ENCODE peak calls at places on chromosomes 5 and 9, in six cellular contexts. N is IMR-90, L is H9, B is trophoblast cell, H is H1, W is neuronal stem cell. R is an unnamed sample.

GRCh38 chr9:127546125-127546832 is 65.8 kb upstream of the STXBP1 start:
- DNase-seq in N (no peak), L (no peak), B (no peak), H (no peak), W (no peak), R (no peak)

GRCh38 chr9:109986423-109987055 is 206.5 kb downstream of the PALM2AKAP2 start:
- DNase-seq in N (peak), L (no peak), B (peak), H (no peak), W (no peak), R (peak)

GRCh38 chr5:81517462-81517861 is 123.5 kb upstream of the ACOT12 start:
- DNase-seq in N (peak), L (no peak), B (no peak), H (no peak), W (no peak), R (peak)

GRCh38 chr5:137621306-137621705 is 114.6 kb downstream of the KLHL3 start:
- DNase-seq in N (no peak), L (no peak), B (no peak), H (no peak), W (no peak), R (no peak)

GRCh38 chr5:140038373-140038957 is 4.6 kb downstream of the NRG2 start:
- DNase-seq in N (peak), L (no peak), B (no peak), H (no peak), W (peak), R (peak)

GRCh38 chr9:137389428-137389746 is 33.6 kb downstream of the EXD3 start:
- DNase-seq in N (no peak), L (no peak), B (no peak), H (no peak), W (no peak), R (no peak)

GRCh38 chr9:88007291-88007650 is 32.9 kb upstream of the CDK20 start:
- DNase-seq in N (no peak), L (no peak), B (no peak), H (no peak), W (no peak), R (no peak)

GRCh38 chr5:67334383-67334782 is 137.8 kb upstream of the CD180 start:
- DNase-seq in N (no peak), L (no peak), B (no peak), H (no peak), W (no peak), R (no peak)

GRCh38 chr5:53560506-53561191 is at the start of gene NDUFS4:
- DNase-seq in N (peak), L (peak), B (peak), H (peak), W (peak), R (peak)

GRCh38 chr5:111697881-111698757 is 58.9 kb downstream of the NREP start:
- DNase-seq in N (peak), L (peak), B (no peak), H (no peak), W (no peak), R (peak)

GRCh38 chr9:120032639-120033038 is 547.3 kb downstream of the CDK5RAP2 start:
- DNase-seq in N (no peak), L (peak), B (no peak), H (peak), W (no peak), R (no peak)

GRCh38 chr5:14109041-14109747 is 33.9 kb upstream of the TRIO start:
- DNase-seq in N (peak), L (no peak), B (peak), H (no peak), W (no peak), R (peak)

GRCh38 chr9:89497978-89498844 is at the start of gene SEMA4D:
- DNase-seq in N (peak), L (peak), B (peak), H (peak), W (peak), R (peak)

GRCh38 chr9:89278997-89279739 is 31.8 kb upstream of the CKS2 start:
- DNase-seq in N (peak), L (no peak), B (no peak), H (no peak), W (peak), R (peak)

GRCh38 chr9:6272229-6272597 is 56.0 kb upstream of the TPD52L3 start:
- DNase-seq in N (peak), L (no peak), B (no peak), H (no peak), W (no peak), R (peak)

GRCh38 chr5:60679816-60680215 is 20.1 kb downstream of the DEPDC1B start:
- DNase-seq in N (no peak), L (no peak), B (no peak), H (no peak), W (no peak), R (no peak)

GRCh38 chr9:113652355-113653152 is 189.0 kb downstream of the RGS3 start:
- DNase-seq in N (no peak), L (no peak), B (no peak), H (no peak), W (no peak), R (no peak)

GRCh38 chr5:151925396-151925750 is 722 bp upstream of the GLRA1 start:
- DNase-seq in N (no peak), L (no peak), B (no peak), H (no peak), W (no peak), R (no peak)

GRCh38 chr9:123044556-123044955 is 11.1 kb downstream of the GPR21 start:
- DNase-seq in N (peak), L (no peak), B (peak), H (no peak), W (no peak), R (peak)

GRCh38 chr5:180098526-180098925 is 27.0 kb upstream of the RNF130 start:
- DNase-seq in N (no peak), L (no peak), B (no peak), H (no peak), W (no peak), R (no peak)

GRCh38 chr9:3018691-3019230 is 174.9 kb upstream of the PUM3 start:
- DNase-seq in N (no peak), L (no peak), B (no peak), H (no peak), W (no peak), R (no peak)

GRCh38 chr9:94511943-94512265 is 43.0 kb upstream of the PCAT7 start:
- DNase-seq in N (no peak), L (no peak), B (no peak), H (no peak), W (no peak), R (no peak)

GRCh38 chr5:115179959-115180709 is 10.4 kb upstream of the TRIM36 start:
- DNase-seq in N (peak), L (peak), B (no peak), H (peak), W (peak), R (peak)

GRCh38 chr9:79346350-79347020 is 225.3 kb upstream of the TLE4 start:
- DNase-seq in N (peak), L (no peak), B (peak), H (no peak), W (no peak), R (no peak)

GRCh38 chr5:132205385-132206125 is 22.1 kb downstream of the P4HA2 start:
- DNase-seq in N (peak), L (no peak), B (no peak), H (no peak), W (no peak), R (no peak)

GRCh38 chr5:9233712-9234111 is 312.2 kb downstream of the SEMA5A start:
- DNase-seq in N (peak), L (no peak), B (no peak), H (no peak), W (peak), R (peak)

GRCh38 chr9:73437758-73438157 is 286.1 kb downstream of the ANXA1 start:
- DNase-seq in N (no peak), L (no peak), B (no peak), H (no peak), W (no peak), R (peak)

GRCh38 chr9:115118471-115119156 is 657 bp upstream of the TNC start:
- DNase-seq in N (peak), L (peak), B (peak), H (peak), W (peak), R (peak)

DNA sequence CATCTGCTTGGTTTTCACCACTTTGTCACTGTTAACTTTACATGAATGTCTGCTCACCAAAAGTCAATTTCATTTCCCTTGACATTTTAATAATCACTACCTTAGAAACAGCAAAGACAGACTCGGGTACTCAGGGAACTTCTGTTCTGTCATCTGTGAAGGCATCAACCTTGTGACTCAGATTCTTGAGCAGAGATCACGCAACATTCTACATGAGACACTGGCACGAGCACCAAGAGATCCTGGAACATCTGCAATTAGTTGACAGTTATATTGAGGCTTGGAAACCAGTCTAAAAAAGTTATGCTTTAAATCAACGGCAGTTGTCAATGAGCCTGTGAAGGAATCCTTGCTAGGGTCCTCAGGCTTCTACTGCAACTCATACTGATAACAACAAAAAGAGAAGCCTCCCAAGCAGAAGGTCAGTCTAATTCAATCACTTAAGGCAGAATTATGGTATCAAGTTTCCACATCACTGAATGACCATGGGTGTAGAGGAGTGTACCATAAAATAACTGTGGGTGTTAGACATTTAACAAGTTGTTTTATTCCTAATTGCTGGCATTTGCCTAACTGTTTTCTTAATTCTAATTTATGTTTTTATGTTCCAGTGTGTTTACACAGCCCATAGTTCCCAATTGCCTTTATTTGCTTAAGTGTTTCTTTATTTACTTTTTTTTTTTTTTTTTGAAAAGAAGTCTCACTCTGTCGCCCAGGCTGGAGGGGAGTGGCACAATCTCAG is 3.3 kb upstream of the PBX3 start:
- DNase-seq in N (no peak), L (no peak), B (no peak), H (no peak), W (no peak), R (peak)
- H3K14ac ChIP-seq in N (no peak), L (no peak), B (no peak), H (no peak), W (no peak), R (no peak)

GRCh38 chr9:117645245-117645636 is 59.0 kb upstream of the TLR4 start:
- DNase-seq in N (no peak), L (no peak), B (no peak), H (no peak), W (no peak), R (no peak)

GRCh38 chr9:117643288-117643654 is 60.9 kb upstream of the TLR4 start:
- DNase-seq in N (no peak), L (no peak), B (no peak), H (no peak), W (no peak), R (no peak)

GRCh38 chr9:117644133-117644532 is 60.1 kb upstream of the TLR4 start:
- DNase-seq in N (no peak), L (no peak), B (no peak), H (no peak), W (no peak), R (no peak)

GRCh38 chr9:117649126-117649525 is 55.1 kb upstream of the TLR4 start:
- DNase-seq in N (no peak), L (no peak), B (no peak), H (no peak), W (no peak), R (no peak)

GRCh38 chr9:117644607-117645244 is 59.5 kb upstream of the TLR4 start:
- DNase-seq in N (peak), L (peak), B (peak), H (peak), W (peak), R (peak)
- H3K14ac ChIP-seq in N (no peak), L (no peak), B (no peak), H (no peak), W (no peak), R (no peak)

GRCh38 chr9:5085993-5086392 is 99.4 kb downstream of the INSL6 start:
- DNase-seq in N (no peak), L (peak), B (no peak), H (no peak), W (no peak), R (no peak)
- H3K14ac ChIP-seq in N (no peak), L (no peak), B (no peak), H (no peak), W (no peak), R (no peak)

GRCh38 chr5:79868271-79868670 is 122.8 kb downstream of the MTX3 start:
- DNase-seq in N (no peak), L (no peak), B (no peak), H (no peak), W (no peak), R (no peak)

GRCh38 chr5:79875230-79875629 is 115.8 kb downstream of the MTX3 start:
- DNase-seq in N (no peak), L (no peak), B (no peak), H (no peak), W (no peak), R (no peak)

GRCh38 chr5:79873216-79873615 is 117.8 kb downstream of the MTX3 start:
- DNase-seq in N (no peak), L (no peak), B (no peak), H (no peak), W (no peak), R (no peak)

GRCh38 chr5:79871721-79872120 is 119.3 kb downstream of the MTX3 start:
- DNase-seq in N (no peak), L (no peak), B (no peak), H (no peak), W (no peak), R (no peak)

GRCh38 chr5:79872309-79872708 is 118.8 kb downstream of the MTX3 start:
- DNase-seq in N (no peak), L (no peak), B (no peak), H (no peak), W (no peak), R (no peak)
- H3K14ac ChIP-seq in N (no peak), L (no peak), B (no peak), H (no peak), W (no peak), R (no peak)

GRCh38 chr5:36726317-36726716 is 119.9 kb downstream of the SLC1A3 start:
- DNase-seq in N (no peak), L (no peak), B (no peak), H (no peak), W (no peak), R (no peak)
- H3K14ac ChIP-seq in N (no peak), L (no peak), B (no peak), H (no peak), W (no peak), R (no peak)

GRCh38 chr5:42832060-42832459 is 20.4 kb upstream of the SELENOP start:
- DNase-seq in N (no peak), L (no peak), B (no peak), H (no peak), W (no peak), R (no peak)

GRCh38 chr5:42828661-42829060 is 17.0 kb upstream of the SELENOP start:
- DNase-seq in N (no peak), L (no peak), B (no peak), H (no peak), W (no peak), R (peak)

GRCh38 chr5:42826757-42827156 is 15.1 kb upstream of the SELENOP start:
- DNase-seq in N (no peak), L (no peak), B (no peak), H (no peak), W (no peak), R (no peak)

GRCh38 chr5:42836070-42836769 is 24.5 kb upstream of the SELENOP start:
- DNase-seq in N (no peak), L (no peak), B (no peak), H (no peak), W (no peak), R (no peak)

GRCh38 chr5:42830924-42831323 is 19.2 kb upstream of the SELENOP start:
- DNase-seq in N (no peak), L (no peak), B (no peak), H (no peak), W (no peak), R (no peak)
- H3K14ac ChIP-seq in N (no peak), L (no peak), B (no peak), H (no peak), W (no peak), R (no peak)